ENCODE peak calls at places on chromosomes 16 and 17, in ten cellular contexts. One of them, this sample, is unnamed.

GRCh38 chr17:27564463-27564862 is 66.5 kb upstream of the LGALS9 start:
- DNase-seq in skeletal muscle cell: no peak
- DNase-seq in CD8-positive, alpha-beta memory T cell: no peak
- DNase-seq in RKO: no peak
- DNase-seq in GM04504: no peak
- DNase-seq in NCI-H510A treated with DMSO at 0.1 percent for 48 hours: no peak
- DNase-seq in GM23248: no peak
- DNase-seq in adrenal gland: no peak
- DNase-seq in non-pigmented ciliary epithelial cell: no peak
- DNase-seq in midbrain: no peak
- DNase-seq in this sample: no peak

GRCh38 chr16:87297918-87298631 is 19.1 kb downstream of the C16orf95 start:
- DNase-seq in adrenal gland: no peak
- DNase-seq in skeletal muscle cell: no peak
- DNase-seq in midbrain: peak
- DNase-seq in CD8-positive, alpha-beta memory T cell: no peak
- DNase-seq in NCI-H510A treated with DMSO at 0.1 percent for 48 hours: no peak
- DNase-seq in GM23248: peak
- DNase-seq in RKO: no peak
- DNase-seq in non-pigmented ciliary epithelial cell: no peak
- DNase-seq in GM04504: no peak
- DNase-seq in this sample: peak

GRCh38 chr17:31673076-31673475 is 186.0 kb downstream of the COPRS start:
- DNase-seq in CD8-positive, alpha-beta memory T cell: no peak
- DNase-seq in RKO: no peak
- DNase-seq in GM23248: no peak
- DNase-seq in adrenal gland: no peak
- DNase-seq in NCI-H510A treated with DMSO at 0.1 percent for 48 hours: no peak
- DNase-seq in GM04504: no peak
- DNase-seq in skeletal muscle cell: no peak
- DNase-seq in non-pigmented ciliary epithelial cell: no peak
- DNase-seq in midbrain: no peak
- DNase-seq in this sample: no peak

GRCh38 chr17:46818319-46818928 is at the start of gene WNT3:
- DNase-seq in RKO: no peak
- DNase-seq in adrenal gland: no peak
- DNase-seq in non-pigmented ciliary epithelial cell: no peak
- DNase-seq in midbrain: no peak
- DNase-seq in skeletal muscle cell: no peak
- DNase-seq in CD8-positive, alpha-beta memory T cell: peak
- DNase-seq in GM04504: no peak
- DNase-seq in NCI-H510A treated with DMSO at 0.1 percent for 48 hours: peak
- DNase-seq in GM23248: no peak
- DNase-seq in this sample: peak

GRCh38 chr16:67399218-67399733 is 6.0 kb upstream of the TPPP3 start:
- DNase-seq in GM23248: peak
- DNase-seq in CD8-positive, alpha-beta memory T cell: peak
- DNase-seq in GM04504: no peak
- DNase-seq in adrenal gland: no peak
- DNase-seq in non-pigmented ciliary epithelial cell: no peak
- DNase-seq in skeletal muscle cell: no peak
- DNase-seq in midbrain: peak
- DNase-seq in RKO: no peak
- DNase-seq in NCI-H510A treated with DMSO at 0.1 percent for 48 hours: no peak
- DNase-seq in this sample: peak

GRCh38 chr16:78576941-78577340 is 477.5 kb downstream of the WWOX start:
- DNase-seq in RKO: no peak
- DNase-seq in GM23248: no peak
- DNase-seq in NCI-H510A treated with DMSO at 0.1 percent for 48 hours: no peak
- DNase-seq in midbrain: no peak
- DNase-seq in GM04504: no peak
- DNase-seq in non-pigmented ciliary epithelial cell: no peak
- DNase-seq in adrenal gland: no peak
- DNase-seq in skeletal muscle cell: no peak
- DNase-seq in CD8-positive, alpha-beta memory T cell: no peak
- DNase-seq in this sample: no peak

GRCh38 chr17:17186551-17187505 is 19.3 kb downstream of the PLD6 start:
- DNase-seq in GM23248: no peak
- DNase-seq in NCI-H510A treated with DMSO at 0.1 percent for 48 hours: no peak
- DNase-seq in non-pigmented ciliary epithelial cell: no peak
- DNase-seq in adrenal gland: no peak
- DNase-seq in midbrain: no peak
- DNase-seq in GM04504: no peak
- DNase-seq in CD8-positive, alpha-beta memory T cell: no peak
- DNase-seq in skeletal muscle cell: no peak
- DNase-seq in RKO: no peak
- DNase-seq in this sample: no peak

GRCh38 chr16:57185446-57185944 is 344 bp downstream of the PSME3IP1 start:
- DNase-seq in skeletal muscle cell: no peak
- DNase-seq in adrenal gland: peak
- DNase-seq in NCI-H510A treated with DMSO at 0.1 percent for 48 hours: no peak
- DNase-seq in RKO: peak
- DNase-seq in non-pigmented ciliary epithelial cell: no peak
- DNase-seq in CD8-positive, alpha-beta memory T cell: no peak
- DNase-seq in GM04504: no peak
- DNase-seq in GM23248: peak
- DNase-seq in midbrain: peak
- DNase-seq in this sample: no peak

GRCh38 chr17:62824290-62825135 is 16.4 kb upstream of the MARCHF10 start:
- DNase-seq in GM04504: peak
- DNase-seq in skeletal muscle cell: peak
- DNase-seq in GM23248: peak
- DNase-seq in adrenal gland: no peak
- DNase-seq in midbrain: no peak
- DNase-seq in NCI-H510A treated with DMSO at 0.1 percent for 48 hours: no peak
- DNase-seq in non-pigmented ciliary epithelial cell: peak
- DNase-seq in RKO: peak
- DNase-seq in CD8-positive, alpha-beta memory T cell: no peak
- DNase-seq in this sample: no peak

GRCh38 chr17:35743911-35744328 is 9.1 kb downstream of the GAS2L2 start:
- DNase-seq in CD8-positive, alpha-beta memory T cell: no peak
- DNase-seq in RKO: peak
- DNase-seq in skeletal muscle cell: no peak
- DNase-seq in midbrain: no peak
- DNase-seq in GM04504: no peak
- DNase-seq in adrenal gland: no peak
- DNase-seq in GM23248: peak
- DNase-seq in non-pigmented ciliary epithelial cell: no peak
- DNase-seq in NCI-H510A treated with DMSO at 0.1 percent for 48 hours: no peak
- DNase-seq in this sample: no peak

GRCh38 chr17:29241015-29241963 is 5.4 kb upstream of the CRYBA1 start:
- DNase-seq in CD8-positive, alpha-beta memory T cell: no peak
- DNase-seq in adrenal gland: peak
- DNase-seq in RKO: peak
- DNase-seq in GM23248: peak
- DNase-seq in NCI-H510A treated with DMSO at 0.1 percent for 48 hours: no peak
- DNase-seq in midbrain: peak
- DNase-seq in GM04504: peak
- DNase-seq in non-pigmented ciliary epithelial cell: peak
- DNase-seq in skeletal muscle cell: peak
- DNase-seq in this sample: no peak

GRCh38 chr17:5120036-5120435 is 4.2 kb downstream of the USP6 start:
- DNase-seq in midbrain: no peak
- DNase-seq in adrenal gland: no peak
- DNase-seq in GM04504: no peak
- DNase-seq in non-pigmented ciliary epithelial cell: no peak
- DNase-seq in RKO: no peak
- DNase-seq in NCI-H510A treated with DMSO at 0.1 percent for 48 hours: no peak
- DNase-seq in GM23248: no peak
- DNase-seq in skeletal muscle cell: no peak
- DNase-seq in CD8-positive, alpha-beta memory T cell: no peak
- DNase-seq in this sample: no peak

GRCh38 chr17:55237826-55238196 is 26.9 kb upstream of the HLF start:
- DNase-seq in skeletal muscle cell: no peak
- DNase-seq in GM23248: no peak
- DNase-seq in NCI-H510A treated with DMSO at 0.1 percent for 48 hours: peak
- DNase-seq in adrenal gland: no peak
- DNase-seq in RKO: no peak
- DNase-seq in CD8-positive, alpha-beta memory T cell: no peak
- DNase-seq in GM04504: no peak
- DNase-seq in midbrain: peak
- DNase-seq in non-pigmented ciliary epithelial cell: no peak
- DNase-seq in this sample: peak

GRCh38 chr17:57457188-57457587 is 200.9 kb downstream of the MSI2 start:
- DNase-seq in CD8-positive, alpha-beta memory T cell: no peak
- DNase-seq in midbrain: no peak
- DNase-seq in skeletal muscle cell: no peak
- DNase-seq in GM23248: no peak
- DNase-seq in NCI-H510A treated with DMSO at 0.1 percent for 48 hours: no peak
- DNase-seq in GM04504: no peak
- DNase-seq in RKO: no peak
- DNase-seq in non-pigmented ciliary epithelial cell: no peak
- DNase-seq in adrenal gland: no peak
- DNase-seq in this sample: no peak